ENCODE peak calls at places on chromosome 22, in four cellular contexts. Y is right lobe of liver, E is Karpas-422, I is amniotic epithelial cell. Z is an unnamed sample.
A peak's percentile ranks its signal among the peaks of the same experiment; 100 is the strongest.

GRCh38 chr22:22450343-22450839 is 58.2 kb downstream of the ZNF280B start:
- DNase-seq in Y (no peak), E (peak; percentile 86), I (no peak), Z (no peak)

GRCh38 chr22:42500836-42501179 is 18.8 kb downstream of the RRP7A start:
- DNase-seq in Y (no peak), E (no peak), I (no peak), Z (no peak)

GRCh38 chr22:25134028-25134427 is 65.6 kb upstream of the CRYBB3 start:
- DNase-seq in Y (peak; percentile 26), E (no peak), I (no peak), Z (no peak)

GRCh38 chr22:30104501-30105156 is 24.4 kb downstream of the HORMAD2 start:
- DNase-seq in Y (no peak), E (no peak), I (no peak), Z (no peak)

GRCh38 chr22:43260818-43261217 is 73.9 kb upstream of the TTLL12 start:
- DNase-seq in Y (peak; percentile 37), E (no peak), I (no peak), Z (no peak)

GRCh38 chr22:37082251-37082650 is 27.3 kb downstream of the TMPRSS6 start:
- DNase-seq in Y (no peak), E (no peak), I (peak; percentile 72), Z (peak; percentile 21)

GRCh38 chr22:20155330-20156041 is 4.6 kb upstream of the CCDC188 start:
- DNase-seq in Y (no peak), E (no peak), I (no peak), Z (no peak)

GRCh38 chr22:25402501-25403283 is 161.8 kb upstream of the GRK3 start:
- DNase-seq in Y (peak; percentile 74), E (no peak), I (peak; percentile 26), Z (no peak)

GRCh38 chr22:49749227-49749626 is 78.4 kb downstream of the BRD1 start:
- DNase-seq in Y (no peak), E (no peak), I (no peak), Z (no peak)

GRCh38 chr22:17949926-17950473 is 74.4 kb downstream of the MICAL3 start:
- DNase-seq in Y (no peak), E (no peak), I (no peak), Z (no peak)

Z was measured in skeletal muscle cell.